ENCODE peak calls at places on chromosomes 3 and 15, in seven cellular contexts. One of them, this sample, is unnamed.

GRCh38 chr3:180036092-180036677 is 552 bp downstream of the PEX5L start:
- DNase-seq in ELF-1: no peak
- DNase-seq in fibroblast of pulmonary artery: no peak
- DNase-seq in brain microvascular endothelial cell: no peak
- DNase-seq in HTR-8/SVneo: no peak
- DNase-seq in NCI-H526 treated with DMSO at 0.1 percent for 48 hours: peak; percentile 42
- DNase-seq in NCI-H1694 treated with DMSO at 0.1 percent for 48 hours: no peak
- DNase-seq in this sample: no peak

GRCh38 chr15:63073497-63074172 is 31.1 kb downstream of the TPM1 start:
- DNase-seq in ELF-1: no peak
- DNase-seq in fibroblast of pulmonary artery: no peak
- DNase-seq in brain microvascular endothelial cell: peak; percentile 51
- DNase-seq in HTR-8/SVneo: no peak
- DNase-seq in NCI-H526 treated with DMSO at 0.1 percent for 48 hours: no peak
- DNase-seq in NCI-H1694 treated with DMSO at 0.1 percent for 48 hours: no peak
- DNase-seq in this sample: no peak

GRCh38 chr3:126034481-126035361 is 49.2 kb downstream of the SLC41A3 start:
- DNase-seq in ELF-1: no peak
- DNase-seq in fibroblast of pulmonary artery: no peak
- DNase-seq in brain microvascular endothelial cell: no peak
- DNase-seq in HTR-8/SVneo: no peak
- DNase-seq in NCI-H526 treated with DMSO at 0.1 percent for 48 hours: no peak
- DNase-seq in NCI-H1694 treated with DMSO at 0.1 percent for 48 hours: no peak
- DNase-seq in this sample: no peak

GRCh38 chr3:122260206-122260605 is 64.8 kb upstream of the CSTA start:
- DNase-seq in ELF-1: no peak
- DNase-seq in fibroblast of pulmonary artery: no peak
- DNase-seq in brain microvascular endothelial cell: no peak
- DNase-seq in HTR-8/SVneo: no peak
- DNase-seq in NCI-H526 treated with DMSO at 0.1 percent for 48 hours: no peak
- DNase-seq in NCI-H1694 treated with DMSO at 0.1 percent for 48 hours: no peak
- DNase-seq in this sample: no peak

GRCh38 chr3:99637381-99638111 is 848 bp upstream of the COL8A1 start:
- DNase-seq in ELF-1: peak; percentile 51
- DNase-seq in fibroblast of pulmonary artery: peak; percentile 76
- DNase-seq in brain microvascular endothelial cell: peak; percentile 80
- DNase-seq in HTR-8/SVneo: no peak
- DNase-seq in NCI-H526 treated with DMSO at 0.1 percent for 48 hours: no peak
- DNase-seq in NCI-H1694 treated with DMSO at 0.1 percent for 48 hours: no peak
- DNase-seq in this sample: no peak

GRCh38 chr3:129246636-129247035 is 2.8 kb upstream of the COPG1 start:
- DNase-seq in ELF-1: no peak
- DNase-seq in fibroblast of pulmonary artery: no peak
- DNase-seq in brain microvascular endothelial cell: no peak
- DNase-seq in HTR-8/SVneo: no peak
- DNase-seq in NCI-H526 treated with DMSO at 0.1 percent for 48 hours: no peak
- DNase-seq in NCI-H1694 treated with DMSO at 0.1 percent for 48 hours: no peak
- DNase-seq in this sample: no peak

GRCh38 chr3:143000525-143000924 is 845 bp upstream of the U2SURP start:
- DNase-seq in ELF-1: peak; percentile 63
- DNase-seq in fibroblast of pulmonary artery: peak; percentile 39
- DNase-seq in brain microvascular endothelial cell: peak; percentile 31
- DNase-seq in HTR-8/SVneo: no peak
- DNase-seq in NCI-H526 treated with DMSO at 0.1 percent for 48 hours: no peak
- DNase-seq in NCI-H1694 treated with DMSO at 0.1 percent for 48 hours: no peak
- DNase-seq in this sample: no peak

GRCh38 chr3:3134750-3135448 is 8.2 kb downstream of the TRNT1 start:
- DNase-seq in ELF-1: no peak
- DNase-seq in fibroblast of pulmonary artery: no peak
- DNase-seq in brain microvascular endothelial cell: peak; percentile 36
- DNase-seq in HTR-8/SVneo: no peak
- DNase-seq in NCI-H526 treated with DMSO at 0.1 percent for 48 hours: no peak
- DNase-seq in NCI-H1694 treated with DMSO at 0.1 percent for 48 hours: no peak
- DNase-seq in this sample: no peak

GRCh38 chr15:36449084-36449661 is 130.3 kb upstream of the CDIN1 start:
- DNase-seq in ELF-1: peak; percentile 73
- DNase-seq in fibroblast of pulmonary artery: no peak
- DNase-seq in brain microvascular endothelial cell: no peak
- DNase-seq in HTR-8/SVneo: no peak
- DNase-seq in NCI-H526 treated with DMSO at 0.1 percent for 48 hours: no peak
- DNase-seq in NCI-H1694 treated with DMSO at 0.1 percent for 48 hours: no peak
- DNase-seq in this sample: no peak

GRCh38 chr3:122558605-122559004 is 5.5 kb downstream of the PARP9 start:
- DNase-seq in ELF-1: no peak
- DNase-seq in fibroblast of pulmonary artery: no peak
- DNase-seq in brain microvascular endothelial cell: no peak
- DNase-seq in HTR-8/SVneo: no peak
- DNase-seq in NCI-H526 treated with DMSO at 0.1 percent for 48 hours: no peak
- DNase-seq in NCI-H1694 treated with DMSO at 0.1 percent for 48 hours: no peak
- DNase-seq in this sample: no peak

GRCh38 chr3:127694467-127695215 is 21.9 kb downstream of the ABTB1 start:
- DNase-seq in ELF-1: no peak
- DNase-seq in fibroblast of pulmonary artery: no peak
- DNase-seq in brain microvascular endothelial cell: no peak
- DNase-seq in HTR-8/SVneo: no peak
- DNase-seq in NCI-H526 treated with DMSO at 0.1 percent for 48 hours: peak; percentile 42
- DNase-seq in NCI-H1694 treated with DMSO at 0.1 percent for 48 hours: peak; percentile 71
- DNase-seq in this sample: no peak

GRCh38 chr3:146223401-146224373 is 27.2 kb downstream of the PLSCR4 start:
- DNase-seq in ELF-1: no peak
- DNase-seq in fibroblast of pulmonary artery: no peak
- DNase-seq in brain microvascular endothelial cell: peak; percentile 27
- DNase-seq in HTR-8/SVneo: no peak
- DNase-seq in NCI-H526 treated with DMSO at 0.1 percent for 48 hours: no peak
- DNase-seq in NCI-H1694 treated with DMSO at 0.1 percent for 48 hours: no peak
- DNase-seq in this sample: no peak

This sample was measured in stimulated activated CD4-positive, alpha-beta T cell treated with anti-CD3 and anti-CD28 coated beads, Interleukin-12 subunit alpha, Interleukin-12 subunit beta, amount 100 ng/mL, for 24 hours.